ENCODE peak calls at places on chromosomes 2 and 18, in six cellular contexts. Q is IMR-90, E is SK-N-SH, N is GM12878, X is K562, Y is HepG2. U is an unnamed sample.

GRCh38 chr2:148867079-148867769 is 7.8 kb upstream of the KIF5C start:
- DNase-seq in Y (no peak), N (no peak), Q (no peak), X (no peak), E (no peak), U (no peak)

GRCh38 chr2:215140166-215140707 is 1.8 kb upstream of the ABCA12 start:
- DNase-seq in X (no peak), E (no peak), Y (no peak), Q (no peak), N (no peak), U (no peak)

GRCh38 chr18:13216732-13217465 is 1.7 kb upstream of the LDLRAD4 start:
- DNase-seq in Q (no peak), N (no peak), Y (no peak), E (peak; percentile 86), X (no peak), U (no peak)

GRCh38 chr18:12335503-12335902 is 27.5 kb downstream of the TUBB6 start:
- DNase-seq in N (no peak), E (no peak), Y (no peak), Q (no peak), X (no peak), U (no peak)

GRCh38 chr18:13381907-13382682 is 163.5 kb downstream of the LDLRAD4 start:
- DNase-seq in X (no peak), Q (peak; percentile 21), Y (no peak), N (no peak), E (peak; percentile 73), U (peak; percentile 4)

GRCh38 chr2:36653155-36653554 is 43.4 kb upstream of the VIT start:
- DNase-seq in N (no peak), Y (no peak), X (no peak), Q (no peak), E (no peak), U (no peak)

GRCh38 chr18:44823286-44823685 is 142.6 kb downstream of the SETBP1 start:
- DNase-seq in Q (no peak), X (no peak), E (no peak), Y (no peak), N (no peak), U (no peak)

GRCh38 chr2:709138-709779 is 32.1 kb upstream of the TMEM18 start:
- DNase-seq in Q (no peak), X (peak; percentile 19), N (no peak), Y (no peak), E (no peak), U (no peak)

GRCh38 chr2:10228611-10229365 is 73.9 kb upstream of the HPCAL1 start:
- DNase-seq in X (no peak), N (no peak), Y (peak; percentile 39), E (no peak), Q (no peak), U (no peak)

GRCh38 chr2:33491685-33492084 is 15.2 kb downstream of the RASGRP3 start:
- DNase-seq in X (no peak), N (no peak), Y (no peak), Q (no peak), E (no peak), U (no peak)

GRCh38 chr2:9950521-9951271 is 797 bp upstream of the GRHL1 start:
- DNase-seq in X (peak; percentile 54), N (no peak), Q (no peak), E (no peak), Y (no peak), U (peak; percentile 62)

GRCh38 chr2:172856561-172856960 is 120.9 kb downstream of the RAPGEF4 start:
- DNase-seq in X (no peak), N (no peak), Q (no peak), Y (no peak), E (no peak), U (no peak)

GRCh38 chr2:179745615-179746263 is 115.7 kb downstream of the ZNF385B start:
- DNase-seq in Y (no peak), N (no peak), Q (peak; percentile 17), X (no peak), E (no peak), U (no peak)
- TF ChIP-seq SMC3 in Y (no peak), N (no peak), Q (no peak), X (no peak), E (no peak), U (no peak)

GRCh38 chr2:189116984-189117383 is 62.6 kb downstream of the COL5A2 start:
- DNase-seq in Y (no peak), X (no peak), E (no peak), N (no peak), Q (peak; percentile 38), U (no peak)

GRCh38 chr2:189113963-189114362 is 65.6 kb downstream of the COL5A2 start:
- DNase-seq in E (no peak), Y (no peak), Q (peak; percentile 44), N (no peak), X (no peak), U (no peak)

GRCh38 chr2:189118386-189118785 is 61.2 kb downstream of the COL5A2 start:
- DNase-seq in E (no peak), Q (no peak), N (no peak), Y (no peak), X (no peak), U (no peak)

GRCh38 chr2:189115126-189115525 is 64.4 kb downstream of the COL5A2 start:
- DNase-seq in Q (peak; percentile 38), Y (no peak), E (no peak), X (no peak), N (no peak), U (no peak)

DNA sequence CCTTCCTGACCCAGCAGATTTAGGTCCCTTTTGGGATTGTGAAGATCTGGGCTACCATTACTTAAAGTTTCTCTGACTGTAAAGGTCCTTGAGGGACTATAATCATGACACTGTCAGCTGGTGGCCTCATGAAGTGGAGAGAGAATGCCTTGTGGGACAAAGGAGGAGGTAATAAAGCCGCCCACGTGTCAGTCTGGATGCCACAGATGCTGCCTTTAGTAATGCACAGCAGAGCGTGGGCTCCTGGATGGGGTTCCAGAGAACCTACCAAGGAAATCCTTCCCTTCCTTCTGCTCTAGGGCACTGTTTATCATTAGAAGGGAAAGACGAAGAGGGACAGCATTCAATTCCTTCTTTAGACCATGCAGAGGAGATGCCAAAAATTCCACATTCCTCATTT is 63.5 kb downstream of the COL5A2 start:
- DNase-seq in X (no peak), Q (no peak), N (no peak), Y (no peak), E (no peak), U (no peak)
- TF ChIP-seq SMC3 in X (no peak), Q (no peak), N (no peak), Y (no peak), E (no peak), U (no peak)

GRCh38 chr2:13558368-13558767 is 841.6 kb downstream of the TRIB2 start:
- DNase-seq in X (no peak), Y (peak; percentile 7), Q (peak; percentile 56), E (no peak), N (no peak), U (no peak)

GRCh38 chr2:13560322-13560721 is 843.6 kb downstream of the TRIB2 start:
- DNase-seq in N (no peak), Y (no peak), Q (no peak), E (no peak), X (no peak), U (no peak)
- TF ChIP-seq SMC3 in N (no peak), Y (no peak), Q (no peak), E (no peak), X (no peak), U (no peak)

GRCh38 chr2:61707984-61708852 is 145.6 kb downstream of the FAM161A start:
- DNase-seq in Q (peak; percentile 83), Y (peak; percentile 78), X (peak; percentile 41), E (no peak), N (peak; percentile 92), U (peak; percentile 79)
- TF ChIP-seq SMC3 in Q (no peak), Y (no peak), X (no peak), E (no peak), N (no peak), U (peak; percentile 27)

U was measured in A549.